ENCODE peak calls at places on chromosomes 11 and 22, in four cellular contexts. S is cardiac fibroblast, I is RCC 7860, E is stromal cell of bone marrow. O is an unnamed sample.

GRCh38 chr22:37892566-37893338 is 13.3 kb upstream of the MICALL1 start:
- DNase-seq in S (no peak), I (no peak), E (no peak), O (no peak)

GRCh38 chr11:86149813-86150212 is 80.9 kb upstream of the PICALM start:
- DNase-seq in S (no peak), I (no peak), E (no peak), O (no peak)

GRCh38 chr11:95908826-95909225 is 15.1 kb downstream of the MTMR2 start:
- DNase-seq in S (peak; percentile 57), I (no peak), E (peak; percentile 53), O (no peak)

GRCh38 chr11:64318694-64319420 is 936 bp downstream of the PRDX5 start:
- DNase-seq in S (no peak), I (no peak), E (no peak), O (no peak)

GRCh38 chr11:19578871-19579270 is 133.8 kb upstream of the NAV2 start:
- DNase-seq in S (no peak), I (no peak), E (no peak), O (no peak)

GRCh38 chr11:119729581-119730346 is 764 bp upstream of the NECTIN1 start:
- DNase-seq in S (peak; percentile 50), I (no peak), E (peak; percentile 41), O (no peak)

GRCh38 chr11:17394743-17395390 is 6.4 kb upstream of the KCNJ11 start:
- DNase-seq in S (no peak), I (no peak), E (no peak), O (no peak)

GRCh38 chr11:61477734-61478148 is 30.8 kb upstream of the LRRC10B start:
- DNase-seq in S (peak; percentile 34), I (no peak), E (no peak), O (no peak)

GRCh38 chr11:25602149-25602548 is 729.8 kb upstream of the ANO3 start:
- DNase-seq in S (no peak), I (no peak), E (no peak), O (no peak)

GRCh38 chr11:9550209-9550628 is 23.3 kb upstream of the WEE1 start:
- DNase-seq in S (no peak), I (no peak), E (no peak), O (no peak)

GRCh38 chr11:44519989-44520737 is 45.3 kb upstream of the CD82 start:
- DNase-seq in S (no peak), I (no peak), E (no peak), O (no peak)

GRCh38 chr11:75142714-75143419 is 8.0 kb upstream of the SLCO2B1 start:
- DNase-seq in S (peak; percentile 95), I (peak; percentile 84), E (peak; percentile 88), O (peak; percentile 85)